ENCODE peak calls at places on chromosomes 5 and 9, in four cellular contexts. P, E, W and T are unnamed samples.

GRCh38 chr9:27618066-27618465 is 44.8 kb upstream of the C9orf72 start:
- DNase-seq in W (no peak), E (no peak), P (no peak), T (no peak)

GRCh38 chr9:35660966-35661413 is 2.9 kb downstream of the CCDC107 start:
- DNase-seq in P (no peak), W (peak; percentile 38), E (peak; percentile 42), T (no peak)

GRCh38 chr9:134936762-134937555 is 19.2 kb upstream of the FCN1 start:
- DNase-seq in E (no peak), P (no peak), W (no peak), T (no peak)

GRCh38 chr5:139193928-139194327 is 4.2 kb downstream of the SIL1 start:
- DNase-seq in E (no peak), P (no peak), W (no peak), T (no peak)

GRCh38 chr5:50302815-50303490 is 138.1 kb downstream of the EMB start:
- DNase-seq in P (no peak), E (no peak), W (no peak), T (peak; percentile 71)

GRCh38 chr5:109900911-109901627 is 211.3 kb downstream of the MAN2A1 start:
- DNase-seq in P (no peak), E (no peak), W (no peak), T (no peak)

GRCh38 chr5:50767588-50767987 is 101.2 kb downstream of the PARP8 start:
- DNase-seq in P (no peak), W (peak; percentile 11), E (peak; percentile 15), T (no peak)

GRCh38 chr9:68844196-68844595 is 139.2 kb downstream of the PIP5K1B start:
- DNase-seq in P (no peak), W (no peak), E (no peak), T (no peak)

GRCh38 chr9:82934949-82935348 is 128.0 kb downstream of the RASEF start:
- DNase-seq in W (no peak), P (no peak), E (peak; percentile 65), T (no peak)

GRCh38 chr5:173825215-173825865 is 62.8 kb upstream of the CPEB4 start:
- DNase-seq in W (no peak), E (peak; percentile 50), P (peak; percentile 54), T (no peak)